ENCODE peak calls at places on chromosomes 6 and 20, in four cellular contexts. O is ovary, E is AG04449, C is upper lobe of right lung. J is an unnamed sample.

GRCh38 chr20:62368629-62369507 is 1.8 kb upstream of the LAMA5 start:
- DNase-seq in C (no peak), E (no peak), O (peak), J (peak)

GRCh38 chr6:42771741-42772100 is 10.1 kb upstream of the BICRAL start:
- DNase-seq in O (no peak), E (no peak), C (no peak), J (no peak)

GRCh38 chr6:163416640-163417253 is 2.2 kb downstream of the QKI start:
- DNase-seq in E (peak), O (peak), C (no peak), J (peak)

GRCh38 chr6:35500782-35501181 is 3.9 kb upstream of the TEAD3 start:
- DNase-seq in O (no peak), E (no peak), C (no peak), J (no peak)

GRCh38 chr6:51654647-51655046 is 432.8 kb downstream of the PKHD1 start:
- DNase-seq in C (no peak), O (no peak), E (no peak), J (no peak)

GRCh38 chr6:170273681-170274080 is 17.2 kb downstream of the DLL1 start:
- DNase-seq in E (no peak), C (no peak), O (no peak), J (no peak)

GRCh38 chr6:34056301-34056700 is 89.6 kb downstream of the GRM4 start:
- DNase-seq in O (peak), C (peak), E (no peak), J (peak)

GRCh38 chr6:132962936-132963579 is 148.7 kb downstream of the RPS12 start:
- DNase-seq in O (peak), E (no peak), C (peak), J (peak)

GRCh38 chr6:152636675-152637421 is at the start of gene SYNE1:
- DNase-seq in O (peak), C (peak), E (no peak), J (peak)

GRCh38 chr6:93678841-93679454 is 259.6 kb upstream of the EPHA7 start:
- DNase-seq in C (no peak), E (no peak), O (no peak), J (no peak)

GRCh38 chr6:40727272-40727671 is 140.1 kb upstream of the LRFN2 start:
- DNase-seq in E (no peak), C (no peak), O (no peak), J (no peak)

GRCh38 chr6:159107451-159108260 is 61.5 kb upstream of the FNDC1 start:
- DNase-seq in C (no peak), E (no peak), O (no peak), J (no peak)

GRCh38 chr20:42366626-42367025 is 748.4 kb upstream of the CHD6 start:
- DNase-seq in C (no peak), O (no peak), E (no peak), J (no peak)

GRCh38 chr20:9963029-9963428 is 71.8 kb upstream of the ANKEF1 start:
- DNase-seq in C (no peak), E (no peak), O (no peak), J (no peak)

GRCh38 chr20:62063601-62063980 is 2.1 kb downstream of the TAF4 start:
- DNase-seq in E (no peak), C (peak), O (peak), J (no peak)

GRCh38 chr6:148577687-148578488 is 168.9 kb upstream of the UST start:
- DNase-seq in O (peak), E (peak), C (peak), J (peak)